ENCODE peak calls at places on chromosome 1, in four cellular contexts. D is Peyer's patch, Z is pancreas, W is tibial artery. T is an unnamed sample. For H3K9me3, the result is how much of the 10 kb centered on the place peaks cover.

GRCh38 chr1:75672528-75673393 is 51.7 kb upstream of the ACADM start:
- DNase-seq in D (no peak), Z (no peak), W (no peak), T (no peak)

GRCh38 chr1:22976461-22977243 is 4.0 kb upstream of the LACTBL1 start:
- DNase-seq in D (peak), Z (peak), W (peak), T (peak)

GRCh38 chr1:56156937-56157336 is 422.4 kb downstream of the PLPP3 start:
- DNase-seq in D (no peak), Z (no peak), W (no peak), T (no peak)

GRCh38 chr1:39737546-39738169 is 1.0 kb upstream of the PPIE start:
- DNase-seq in D (no peak), Z (no peak), W (no peak), T (no peak)

GRCh38 chr1:46489638-46490602 is at the start of gene DMBX1:
- DNase-seq in D (no peak), Z (peak), W (no peak), T (no peak)

GRCh38 chr1:214426420-214426812 is 125.0 kb downstream of the PTPN14 start:
- DNase-seq in D (no peak), Z (no peak), W (no peak), T (no peak)

GRCh38 chr1:208526726-208527125 is 282.5 kb upstream of the PLXNA2 start:
- DNase-seq in D (no peak), Z (no peak), W (no peak), T (no peak)

GRCh38 chr1:37814257-37814656 is 6.2 kb upstream of the YRDC start:
- DNase-seq in D (no peak), Z (no peak), W (no peak), T (no peak)

GRCh38 chr1:149966405-149966804 is 29.7 kb upstream of the MTMR11 start:
- DNase-seq in D (no peak), Z (no peak), W (no peak), T (no peak)

GRCh38 chr1:60251426-60251825 is 177.9 kb upstream of the C1orf87 start:
- DNase-seq in D (no peak), Z (no peak), W (no peak), T (no peak)

GRCh38 chr1:241679961-241680360 is 27.9 kb downstream of the WDR64 start:
- DNase-seq in D (no peak), Z (no peak), W (no peak), T (no peak)

GRCh38 chr1:89998306-89998705 is 3.4 kb downstream of the ZNF326 start:
- DNase-seq in D (no peak), Z (no peak), W (no peak), T (no peak)

GRCh38 chr1:167103236-167103894 is 9.5 kb downstream of the STYXL2 start:
- DNase-seq in D (no peak), Z (no peak), W (no peak), T (no peak)

GRCh38 chr1:18955442-18956188 is 861 bp downstream of the IFFO2 start:
- DNase-seq in D (peak), Z (peak), W (peak), T (no peak)

GRCh38 chr1:18951818-18952391 is 4.6 kb downstream of the IFFO2 start:
- DNase-seq in D (peak), Z (no peak), W (no peak), T (no peak)

GRCh38 chr1:18954270-18955071 is 2.0 kb downstream of the IFFO2 start:
- DNase-seq in D (no peak), Z (no peak), W (no peak), T (no peak)

GRCh38 chr1:18955116-18955441 is 1.4 kb downstream of the IFFO2 start:
- DNase-seq in D (no peak), Z (no peak), W (no peak), T (no peak)

DNA sequence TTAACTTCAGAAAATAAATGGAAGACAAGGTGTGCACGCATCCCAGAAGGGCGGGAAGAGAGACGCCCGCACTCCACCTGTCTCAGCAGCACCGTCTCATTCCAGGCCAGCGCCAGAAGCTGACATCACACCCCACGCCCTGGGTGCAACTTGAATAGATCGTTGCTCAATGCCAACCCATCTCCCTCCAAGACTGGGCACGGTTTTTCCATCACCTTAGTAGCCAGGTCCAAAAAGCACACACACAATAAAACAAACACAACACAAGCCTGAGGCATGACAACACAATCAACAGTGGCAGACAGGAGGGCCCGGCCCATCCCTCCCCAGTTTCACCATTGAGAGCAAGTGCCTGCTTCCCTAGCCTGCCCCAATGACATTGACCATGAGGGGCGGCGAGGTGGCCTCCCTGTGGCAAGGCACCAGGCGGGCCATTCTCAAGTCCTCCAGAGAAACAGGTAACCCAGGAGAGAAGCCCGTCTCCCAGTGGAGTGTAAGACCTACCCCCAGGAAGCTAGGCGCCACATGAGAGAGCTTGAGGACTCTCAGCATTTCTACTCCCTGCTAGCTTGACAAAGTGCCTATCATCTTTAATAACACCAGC is 2.7 kb downstream of the IFFO2 start:
- DNase-seq in D (no peak), Z (no peak), W (no peak), T (no peak)
- H3K4me3 ChIP-seq in D (no peak), Z (peak), W (peak), T (peak)

DNA sequence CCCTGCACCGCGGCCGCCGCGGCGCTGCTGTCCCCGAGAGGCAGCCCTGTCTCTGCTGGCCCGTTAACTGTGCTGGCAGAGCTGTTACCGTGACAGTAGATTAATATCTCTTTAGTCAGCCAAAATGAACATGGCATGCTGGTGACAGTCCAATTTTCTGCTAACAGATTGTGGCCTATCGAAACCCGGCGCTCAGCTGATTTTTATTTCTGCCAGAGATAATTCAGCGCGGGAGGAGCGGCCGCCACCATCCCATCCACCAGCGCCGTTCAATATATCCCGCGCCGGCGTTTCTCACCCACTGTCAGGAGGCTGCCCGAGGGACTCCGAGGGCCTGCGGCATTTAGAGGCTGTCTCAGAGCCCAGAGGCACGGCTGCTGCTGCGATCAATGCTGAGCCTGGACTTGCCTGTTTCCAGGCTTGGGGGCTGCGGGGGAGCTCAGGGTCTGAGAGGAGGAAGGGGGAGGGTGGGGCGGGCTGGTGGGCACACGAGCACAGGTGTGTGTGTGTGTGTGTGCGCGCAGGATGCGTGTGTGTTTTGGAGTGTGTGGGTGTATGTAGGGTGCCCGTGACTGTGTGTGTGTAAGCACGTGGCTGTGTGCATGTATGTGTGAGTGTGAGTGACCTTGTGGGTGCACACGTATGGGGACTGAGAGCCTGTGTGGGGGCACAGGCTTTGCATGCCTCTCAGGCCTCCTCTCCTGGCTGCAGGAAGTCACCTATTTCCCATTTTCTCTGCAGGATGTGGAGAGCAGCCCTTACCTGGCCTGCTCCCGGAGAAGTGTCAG is 109.7 kb upstream of the ACTRT2 start:
- DNase-seq in D (no peak), Z (no peak), W (no peak), T (no peak)
- H3K9me3 ChIP-seq in D (under half), Z (under half), W (under half), T (under half)

GRCh38 chr1:169387383-169387782 is 19.4 kb downstream of the BLZF1 start:
- DNase-seq in D (no peak), Z (no peak), W (no peak), T (no peak)

GRCh38 chr1:169395956-169396355 is 28.0 kb downstream of the BLZF1 start:
- DNase-seq in D (no peak), Z (no peak), W (no peak), T (no peak)

GRCh38 chr1:169392406-169392805 is 24.4 kb downstream of the BLZF1 start:
- DNase-seq in D (no peak), Z (no peak), W (no peak), T (no peak)

DNA sequence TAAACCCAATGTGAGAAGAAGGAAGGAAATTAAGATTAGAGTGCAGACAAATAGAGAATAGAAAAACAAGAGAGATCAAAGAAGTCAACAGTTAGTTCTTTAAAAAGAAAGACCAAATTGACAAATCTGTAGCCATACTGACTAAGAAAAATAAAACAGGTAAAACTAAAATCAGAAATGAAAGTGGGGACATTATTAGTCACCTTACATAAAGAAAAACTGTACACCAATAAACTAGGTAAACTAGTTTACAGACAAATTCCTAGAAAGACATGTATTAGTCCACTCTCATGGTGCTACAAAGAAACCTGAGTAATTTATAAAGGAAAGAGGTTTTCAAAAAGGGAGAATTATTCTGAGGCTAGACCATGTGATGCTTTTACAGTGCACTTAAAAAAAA is 22.3 kb downstream of the BLZF1 start:
- DNase-seq in D (no peak), Z (no peak), W (no peak), T (no peak)
- TF ChIP-seq CTCF in D (no peak), Z (no peak), W (no peak), T (no peak)

DNA sequence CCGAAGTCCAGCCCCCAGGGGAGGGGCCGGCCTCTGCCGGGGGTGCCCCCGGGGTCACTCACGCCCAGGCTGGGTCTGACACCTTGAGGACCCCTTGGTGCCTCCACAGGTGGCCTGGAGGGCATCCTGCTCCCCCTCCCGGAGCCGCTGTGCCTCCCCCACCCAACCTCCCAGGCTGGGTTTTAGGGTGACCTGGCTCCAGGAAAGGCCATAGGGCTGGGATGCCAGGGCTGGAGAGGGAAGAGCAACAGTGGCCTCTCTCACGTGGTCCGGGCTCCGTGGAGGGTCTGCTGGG is 5.6 kb upstream of the TTLL10 start:
- DNase-seq in D (no peak), Z (peak), W (no peak), T (no peak)
- H3K4me3 ChIP-seq in D (no peak), Z (no peak), W (no peak), T (no peak)

GRCh38 chr1:169849346-169850022 is 44.2 kb downstream of the SCYL3 start:
- DNase-seq in D (no peak), Z (no peak), W (no peak), T (no peak)
- H3K9me3 ChIP-seq in D (under half), Z (under half), W (under half), T (under half)

GRCh38 chr1:1779691-1780597 is 1.7 kb upstream of the NADK start:
- DNase-seq in D (peak), Z (no peak), W (peak), T (peak)

GRCh38 chr1:1778827-1779675 is 781 bp upstream of the NADK start:
- DNase-seq in D (peak), Z (peak), W (peak), T (peak)

GRCh38 chr1:1777510-1777909 is 760 bp downstream of the NADK start:
- DNase-seq in D (no peak), Z (no peak), W (peak), T (peak)

GRCh38 chr1:1776672-1777393 is 1.4 kb downstream of the NADK start:
- DNase-seq in D (no peak), Z (no peak), W (no peak), T (no peak)

DNA sequence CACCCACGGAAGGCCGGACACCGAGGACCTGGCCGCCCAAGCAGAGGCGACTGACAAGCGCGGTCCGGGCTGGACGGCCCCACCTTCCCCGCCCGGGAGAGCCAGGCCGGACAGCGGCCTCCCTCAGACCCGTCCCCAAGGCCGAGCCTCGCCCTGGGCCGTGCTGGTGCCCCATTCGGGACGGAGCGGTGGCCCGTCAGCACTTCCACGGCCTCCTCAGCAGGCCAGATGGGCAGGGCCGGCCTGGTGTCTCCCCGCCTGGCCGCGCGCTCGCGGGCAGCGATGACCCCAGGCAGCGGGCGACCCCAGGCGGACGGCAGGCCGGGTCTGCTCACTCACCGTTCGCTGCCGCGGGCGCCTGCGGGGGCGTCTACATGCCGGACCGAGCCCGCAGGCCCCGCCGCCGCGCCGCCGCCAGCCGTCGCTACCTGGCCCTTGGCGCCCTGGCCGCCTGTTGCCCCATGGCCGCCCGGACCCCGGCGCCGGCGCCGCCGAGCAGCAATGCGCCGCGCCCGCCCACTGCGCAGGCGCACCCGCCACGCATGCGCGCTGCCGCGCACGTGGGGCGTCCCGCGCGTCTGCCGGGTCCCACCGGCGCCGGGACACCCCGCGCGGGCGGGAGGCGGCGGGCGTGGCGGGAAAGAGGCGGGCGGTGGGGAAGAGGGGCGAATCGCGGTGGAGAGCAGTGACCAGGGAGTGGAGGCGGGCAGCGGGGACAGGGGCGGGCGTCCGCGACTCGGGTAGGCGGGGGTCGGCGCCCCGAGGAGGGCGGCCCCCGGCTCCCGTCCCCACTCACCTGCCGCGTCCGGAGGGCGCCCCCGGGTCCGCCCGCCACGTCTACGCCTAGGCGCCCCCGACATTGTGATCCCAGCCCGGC is at the start of gene NADK:
- DNase-seq in D (peak), Z (peak), W (peak), T (peak)
- TF ChIP-seq CTCF in D (peak), Z (no peak), W (no peak), T (no peak)